ENCODE peak calls at places on chromosomes 12 and 14, in nine cellular contexts. C is transverse colon, V is A549, R is tibial nerve, G is GM12878, O is HepG2, J is sigmoid colon, D is stomach, E is SK-N-SH. P is an unnamed sample. For H3K4me1, the result is how much of the 10 kb centered on the place peaks cover.

GRCh38 chr14:68282479-68283377 is 463.1 kb downstream of the RAD51B start:
- DNase-seq in G (peak), C (no peak), E (no peak), V (no peak), R (no peak), O (peak), J (no peak), D (no peak), P (no peak)

GRCh38 chr12:119593578-119594398 is at the start of gene TMEM233:
- DNase-seq in C (no peak), E (peak), V (no peak), G (no peak), D (no peak), O (no peak), R (no peak), J (no peak), P (no peak)

GRCh38 chr14:100105357-100106169 is 40.3 kb downstream of the EVL start:
- DNase-seq in R (no peak), E (no peak), D (no peak), O (no peak), G (no peak), J (peak), C (no peak), V (no peak), P (peak)

GRCh38 chr12:115437061-115437567 is 753.1 kb upstream of the TBX3 start:
- DNase-seq in J (no peak), R (no peak), V (no peak), E (no peak), G (no peak), C (no peak), O (peak), D (no peak), P (no peak)

GRCh38 chr14:57692671-57693070 is 173.2 kb downstream of the SLC35F4 start:
- DNase-seq in O (peak), R (no peak), C (no peak), J (no peak), D (no peak), V (peak), E (peak), G (no peak), P (no peak)

GRCh38 chr12:48187916-48188695 is 4.7 kb downstream of the CCDC184 start:
- DNase-seq in J (no peak), E (no peak), V (no peak), C (no peak), G (no peak), D (no peak), O (no peak), R (no peak), P (no peak)

GRCh38 chr12:5796171-5797091 is 148.6 kb downstream of the ANO2 start:
- DNase-seq in D (peak), V (peak), J (no peak), C (peak), R (no peak), O (peak), E (peak), G (no peak), P (peak)

GRCh38 chr12:1013618-1014489 is 22.8 kb downstream of the ERC1 start:
- DNase-seq in E (no peak), V (peak), G (no peak), J (no peak), O (no peak), C (no peak), D (no peak), R (no peak), P (no peak)

GRCh38 chr14:72715215-72715909 is 178.5 kb downstream of the DPF3 start:
- DNase-seq in E (no peak), R (no peak), D (no peak), V (no peak), O (no peak), C (no peak), G (no peak), J (peak), P (no peak)

DNA sequence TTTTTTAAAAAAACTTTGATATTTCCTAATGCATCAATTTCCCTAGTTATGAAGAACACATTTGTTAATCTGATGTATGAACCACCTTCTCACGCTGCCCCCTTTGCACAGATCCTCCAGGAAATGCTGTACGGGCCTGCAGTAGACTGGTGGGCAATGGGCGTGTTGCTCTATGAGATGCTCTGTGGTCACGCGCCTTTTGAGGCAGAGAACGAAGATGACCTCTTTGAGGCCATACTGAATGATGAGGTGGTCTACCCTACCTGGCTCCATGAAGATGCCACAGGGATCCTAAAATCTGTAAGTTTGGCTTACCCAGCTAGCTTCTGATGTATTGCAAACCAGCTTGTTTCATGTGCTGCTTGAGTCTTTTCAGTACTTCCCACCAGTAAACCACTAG is 165.0 kb upstream of the HIF1A start:
- DNase-seq in R (no peak), V (no peak), G (no peak), O (no peak), C (no peak), E (no peak), D (no peak), J (no peak), P (no peak)
- H3K4me1 ChIP-seq in R (under half), V (half or more), G (under half), O (half or more), C (under half), E (under half), D (half or more), J (under half), P (under half)

GRCh38 chr14:95265106-95266094 is 54.3 kb downstream of the CLMN start:
- DNase-seq in R (no peak), O (peak), J (no peak), D (peak), V (peak), C (peak), E (no peak), G (peak), P (no peak)
- TF ChIP-seq EP300 in R (no peak), O (peak), J (no peak), D (no peak), V (peak), C (peak), E (peak), G (peak), P (no peak)

DNA sequence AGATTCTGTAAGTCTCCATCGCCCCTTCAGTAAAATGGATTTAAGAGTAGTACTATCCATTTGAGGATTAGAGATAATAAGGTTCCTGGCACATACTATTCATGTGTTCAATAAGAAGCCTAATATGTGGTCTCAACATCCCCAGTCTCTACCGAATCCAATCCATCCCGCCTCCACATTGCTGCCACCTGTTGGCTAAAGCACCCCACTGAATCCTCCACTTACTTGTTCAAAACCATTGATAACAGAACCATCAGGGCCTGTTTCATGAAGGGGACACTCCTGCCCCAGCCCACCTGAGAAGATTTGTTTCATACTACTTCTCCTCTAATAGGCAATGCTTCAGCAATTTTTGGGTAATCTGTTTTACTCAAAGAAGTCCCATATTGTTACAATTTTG is 147.5 kb downstream of the SLC2A13 start:
- DNase-seq in O (peak), R (no peak), G (no peak), E (no peak), V (peak), J (no peak), C (no peak), D (no peak), P (no peak)
- TF ChIP-seq CTCF in O (peak), R (no peak), G (peak), E (peak), V (peak), J (no peak), C (no peak), D (no peak), P (no peak)

GRCh38 chr12:123966596-123966995 is 6.0 kb downstream of the CCDC92 start:
- DNase-seq in R (no peak), O (no peak), E (no peak), D (no peak), V (no peak), C (no peak), G (no peak), J (no peak), P (no peak)
- H3K4me1 ChIP-seq in R (under half), O (under half), E (under half), D (under half), V (under half), C (under half), G (under half), J (under half), P (under half)

GRCh38 chr12:53044896-53045571 is 4.8 kb upstream of the TNS2 start:
- DNase-seq in D (no peak), C (no peak), E (no peak), O (no peak), R (no peak), G (no peak), V (no peak), J (peak), P (no peak)
- TF ChIP-seq EP300 in D (no peak), C (no peak), E (no peak), O (no peak), R (no peak), G (no peak), V (no peak), J (no peak), P (no peak)

GRCh38 chr14:32244404-32244803 is 41.3 kb upstream of the RNU6-8 start:
- DNase-seq in C (no peak), J (no peak), E (no peak), D (no peak), O (peak), R (no peak), G (no peak), V (peak), P (no peak)
- TF ChIP-seq CTCF in C (no peak), J (no peak), E (peak), D (no peak), O (peak), R (no peak), G (peak), V (peak), P (no peak)

GRCh38 chr14:61570961-61571299 is 124.4 kb upstream of the HIF1A start:
- DNase-seq in R (no peak), J (no peak), O (no peak), D (no peak), C (no peak), V (no peak), G (no peak), E (no peak), P (no peak)
- H3K4me1 ChIP-seq in R (under half), J (under half), O (half or more), D (under half), C (under half), V (half or more), G (under half), E (under half), P (under half)